ENCODE peak calls at places on chromosomes 16 and 17, in five cellular contexts. H is choroid plexus epithelial cell, M is mammary epithelial cell, A is IMR-90, O is ovary. S is an unnamed sample.
A peak's percentile ranks its signal among the peaks of the same experiment; 100 is the strongest.

GRCh38 chr16:10170016-10170415 is 12.2 kb downstream of the GRIN2A start:
- DNase-seq in H (no peak), M (no peak), A (no peak), O (no peak), S (no peak)

GRCh38 chr16:4212934-4213296 is 29.0 kb downstream of the SRL start:
- DNase-seq in H (peak; percentile 50), M (peak; percentile 19), A (peak; percentile 61), O (no peak), S (peak; percentile 67)

GRCh38 chr16:17452931-17453330 is 17.8 kb downstream of the XYLT1 start:
- DNase-seq in H (no peak), M (no peak), A (peak; percentile 44), O (no peak), S (no peak)

GRCh38 chr17:74803971-74804370 is 27.8 kb upstream of the NAT9 start:
- DNase-seq in H (no peak), M (no peak), A (no peak), O (no peak), S (no peak)

GRCh38 chr17:27560668-27561067 is 70.3 kb upstream of the LGALS9 start:
- DNase-seq in H (no peak), M (no peak), A (peak; percentile 29), O (no peak), S (peak; percentile 85)

GRCh38 chr16:2190659-2191445 is 5.6 kb downstream of the CASKIN1 start:
- DNase-seq in H (no peak), M (no peak), A (no peak), O (no peak), S (no peak)

GRCh38 chr16:21656795-21657768 is 4.7 kb upstream of the IGSF6 start:
- DNase-seq in H (peak; percentile 79), M (peak; percentile 30), A (peak; percentile 67), O (no peak), S (peak; percentile 62)

GRCh38 chr16:87345721-87346424 is 28.7 kb upstream of the C16orf95 start:
- DNase-seq in H (no peak), M (no peak), A (no peak), O (no peak), S (no peak)

GRCh38 chr16:87391324-87391949 is 699 bp upstream of the MAP1LC3B start:
- DNase-seq in H (peak; percentile 36), M (no peak), A (no peak), O (peak; percentile 75), S (peak; percentile 33)

GRCh38 chr16:19649980-19650379 is 68.0 kb downstream of the KNOP1 start:
- DNase-seq in H (no peak), M (no peak), A (no peak), O (no peak), S (no peak)

GRCh38 chr16:24540575-24541240 is 1.3 kb downstream of the RBBP6 start:
- DNase-seq in H (peak; percentile 36), M (peak; percentile 37), A (peak; percentile 19), O (no peak), S (peak; percentile 34)

GRCh38 chr17:50149425-50150353 is 788 bp downstream of the PPP1R9B start:
- DNase-seq in H (peak; percentile 57), M (peak; percentile 69), A (peak; percentile 48), O (peak; percentile 73), S (peak; percentile 50)

GRCh38 chr17:50149099-50149424 is 1.4 kb downstream of the PPP1R9B start:
- DNase-seq in H (no peak), M (no peak), A (no peak), O (no peak), S (no peak)

GRCh38 chr17:50146927-50147640 is 3.4 kb downstream of the PPP1R9B start:
- DNase-seq in H (no peak), M (no peak), A (no peak), O (no peak), S (no peak)

GRCh38 chr17:50147841-50148225 is 2.6 kb downstream of the PPP1R9B start:
- DNase-seq in H (no peak), M (no peak), A (no peak), O (peak; percentile 69), S (no peak)

DNA sequence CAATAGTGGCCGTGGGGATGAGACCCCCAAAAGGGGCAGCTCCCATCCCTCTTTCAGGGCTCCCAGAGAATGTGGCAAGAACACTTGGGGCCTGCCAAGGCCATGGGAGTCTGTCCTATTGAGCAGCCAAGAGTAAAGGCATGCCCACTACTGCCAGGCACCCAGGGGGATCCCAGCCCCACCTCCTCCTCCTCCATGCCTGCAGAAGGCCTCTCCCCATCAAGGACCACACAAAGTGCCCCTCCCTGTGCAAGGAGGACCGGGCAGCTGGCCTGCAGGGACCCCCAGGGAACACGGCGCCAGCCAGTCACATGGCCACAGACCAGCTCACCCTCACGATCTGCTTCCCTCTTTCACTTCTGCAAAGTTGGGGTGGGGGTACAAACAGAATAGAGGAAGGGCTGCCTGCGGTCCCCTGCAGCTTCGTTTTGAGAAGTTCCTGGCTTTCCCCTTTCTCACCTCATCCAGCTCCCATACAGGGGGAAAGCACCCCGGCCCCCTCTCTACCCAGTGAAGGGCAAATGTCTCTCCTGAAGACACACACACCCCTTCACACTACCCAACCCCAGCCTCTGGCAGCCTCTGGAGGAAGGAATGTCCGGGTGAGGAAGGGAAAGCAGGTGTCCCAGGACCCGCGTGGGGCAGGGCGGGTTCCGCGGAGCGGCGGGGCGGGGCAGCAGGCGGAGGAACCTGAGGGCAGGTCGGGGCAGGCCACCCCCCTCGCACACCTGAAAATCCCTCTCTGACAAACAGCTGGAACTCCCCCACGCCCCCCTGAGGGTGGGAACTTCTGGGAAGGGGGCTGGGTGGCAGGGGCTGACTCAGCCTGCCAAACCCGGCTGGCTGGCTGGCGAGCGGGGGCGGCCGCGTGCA is 2.0 kb downstream of the PPP1R9B start:
- DNase-seq in H (no peak), M (peak; percentile 90), A (peak; percentile 39), O (peak; percentile 73), S (peak; percentile 80)
- TF ChIP-seq CTCF in H (peak; percentile 35), M (peak; percentile 55), A (peak; percentile 39), O (peak; percentile 12), S (peak; percentile 11)

DNA sequence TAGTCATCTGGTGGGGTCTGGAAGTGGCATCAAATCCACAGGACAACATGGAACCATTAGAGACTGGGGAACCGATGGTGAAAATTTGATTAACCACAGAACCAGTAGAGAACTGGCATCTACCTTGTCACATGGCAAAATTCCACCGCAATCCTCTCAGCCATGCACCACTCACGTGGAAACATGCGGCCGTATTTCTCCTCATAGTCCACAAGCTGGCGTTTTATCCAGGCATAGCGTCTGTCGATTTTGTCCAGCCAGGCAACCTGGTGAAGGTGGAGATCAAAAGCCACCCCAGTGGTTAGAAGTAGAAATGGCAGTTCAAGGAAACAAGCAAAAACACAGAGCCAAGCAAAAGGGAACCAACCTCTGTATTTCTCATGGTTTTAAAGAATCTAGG is 87.6 kb downstream of the VPS53 start:
- DNase-seq in H (no peak), M (no peak), A (no peak), O (no peak), S (no peak)
- TF ChIP-seq CTCF in H (peak; percentile 15), M (no peak), A (no peak), O (no peak), S (no peak)

DNA sequence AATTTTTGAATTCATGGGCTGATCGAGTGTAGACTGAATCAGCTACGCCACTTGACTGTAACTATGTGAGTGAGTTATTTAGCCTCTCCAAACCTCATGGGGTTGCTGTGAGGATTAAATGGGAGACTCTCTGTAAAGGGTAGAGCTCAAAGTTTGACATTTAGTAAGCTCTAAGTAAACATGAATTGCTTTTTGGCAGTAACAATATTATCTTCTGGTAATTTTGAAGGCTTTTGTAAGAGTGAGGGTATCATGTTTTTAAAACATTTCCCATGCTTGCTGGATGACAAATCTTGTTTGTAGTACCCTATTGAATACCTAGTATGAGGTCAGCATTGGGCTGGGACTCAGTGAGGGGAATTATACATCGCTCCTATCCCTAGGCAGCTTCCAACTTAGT is 35.3 kb downstream of the MRTFB start:
- DNase-seq in H (no peak), M (no peak), A (peak; percentile 40), O (no peak), S (no peak)
- TF ChIP-seq CTCF in H (no peak), M (no peak), A (no peak), O (no peak), S (no peak)

GRCh38 chr17:72388765-72389473 is 268.1 kb downstream of the SOX9 start:
- DNase-seq in H (no peak), M (peak; percentile 72), A (no peak), O (no peak), S (peak; percentile 95)
- TF ChIP-seq CTCF in H (peak; percentile 26), M (peak; percentile 33), A (peak; percentile 22), O (no peak), S (peak; percentile 23)

GRCh38 chr17:38871247-38871991 is 1.6 kb downstream of the LASP1 start:
- DNase-seq in H (peak; percentile 72), M (peak; percentile 73), A (peak; percentile 80), O (peak; percentile 69), S (peak; percentile 87)
- TF ChIP-seq CTCF in H (no peak), M (no peak), A (peak; percentile 15), O (no peak), S (no peak)

GRCh38 chr17:48954300-48954755 is 9.7 kb upstream of the SNF8 start:
- DNase-seq in H (peak; percentile 86), M (no peak), A (peak; percentile 49), O (no peak), S (peak; percentile 64)
- TF ChIP-seq CTCF in H (peak; percentile 95), M (peak; percentile 61), A (peak; percentile 69), O (no peak), S (peak; percentile 40)

GRCh38 chr17:45030733-45031132 is 20.7 kb downstream of the DCAKD start:
- DNase-seq in H (no peak), M (no peak), A (no peak), O (no peak), S (no peak)

GRCh38 chr17:45029096-45029495 is 22.3 kb downstream of the DCAKD start:
- DNase-seq in H (no peak), M (no peak), A (no peak), O (no peak), S (no peak)

GRCh38 chr17:45031231-45032149 is 19.9 kb downstream of the DCAKD start:
- DNase-seq in H (no peak), M (no peak), A (no peak), O (no peak), S (no peak)

GRCh38 chr17:45032150-45032493 is 19.3 kb downstream of the DCAKD start:
- DNase-seq in H (no peak), M (no peak), A (no peak), O (no peak), S (no peak)

DNA sequence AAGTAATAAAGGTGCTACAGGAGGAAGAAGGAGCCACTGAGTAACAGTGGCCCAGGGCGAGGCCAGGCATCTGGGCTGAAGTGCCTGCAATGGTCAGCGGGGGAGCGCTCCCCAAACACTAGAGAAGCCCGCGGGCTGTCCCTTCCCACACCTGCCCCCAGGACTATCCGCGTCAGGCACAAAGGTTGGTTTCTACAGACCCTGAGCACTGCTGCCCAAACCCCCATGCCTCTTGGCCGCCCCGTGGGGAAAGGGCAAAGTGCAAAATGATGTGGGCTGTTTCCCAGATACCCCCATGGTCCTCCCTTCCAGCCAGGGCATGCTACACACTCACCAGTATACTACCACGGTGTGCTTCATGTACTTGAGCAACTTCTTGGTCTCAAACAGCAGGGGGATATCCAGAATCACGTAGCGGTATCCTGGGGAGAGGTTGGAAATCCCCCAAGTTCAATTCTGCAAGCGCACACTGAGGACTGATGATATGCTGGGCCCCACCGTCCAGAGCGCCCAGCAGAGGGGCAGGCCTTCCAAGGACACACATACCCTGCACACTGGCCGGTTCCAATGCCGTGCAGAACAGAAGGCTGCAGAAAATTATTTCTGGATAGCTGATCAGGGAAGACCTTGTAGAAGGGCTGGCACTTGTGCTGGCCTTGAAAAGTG is 21.5 kb downstream of the DCAKD start:
- DNase-seq in H (peak; percentile 51), M (no peak), A (no peak), O (no peak), S (no peak)
- TF ChIP-seq CTCF in H (no peak), M (no peak), A (no peak), O (no peak), S (no peak)

S was measured in MCF 10A.